ENCODE peak calls at places on chromosomes 4 and X, in four cellular contexts. E is breast epithelium, B is sigmoid colon, P is prostate gland. X is an unnamed sample.

GRCh38 chr4:88526221-88526815 is 2.7 kb upstream of the PYURF start:
- DNase-seq in E (no peak), B (no peak), P (no peak), X (no peak)

GRCh38 chr4:177005801-177006230 is 213.1 kb upstream of the VEGFC start:
- DNase-seq in E (no peak), B (no peak), P (no peak), X (no peak)

GRCh38 chr4:32117696-32118095 is 1397.5 kb downstream of the PCDH7 start:
- DNase-seq in E (no peak), B (no peak), P (no peak), X (no peak)

GRCh38 chrX:154967603-154968002 is 54.9 kb downstream of the F8 start:
- DNase-seq in E (no peak), B (no peak), P (no peak), X (no peak)

GRCh38 chrX:30910124-30910860 is 21.2 kb upstream of the TAB3 start:
- DNase-seq in E (no peak), B (no peak), P (no peak), X (no peak)

GRCh38 chrX:138756234-138756633 is 44.7 kb upstream of the FGF13 start:
- DNase-seq in E (no peak), B (no peak), P (no peak), X (no peak)

GRCh38 chr4:69600013-69600412 is 39.4 kb downstream of the UGT2A2 start:
- DNase-seq in E (no peak), B (no peak), P (no peak), X (no peak)

GRCh38 chr4:173543266-173543665 is 13.2 kb upstream of the HAND2 start:
- DNase-seq in E (no peak), B (no peak), P (no peak), X (no peak)

GRCh38 chrX:13250831-13251612 is 68.8 kb downstream of the ATXN3L start:
- DNase-seq in E (no peak), B (peak), P (no peak), X (no peak)

GRCh38 chrX:41043950-41044349 is 41.3 kb upstream of the USP9X start:
- DNase-seq in E (no peak), B (no peak), P (no peak), X (no peak)

GRCh38 chrX:69024931-69025330 is 140.3 kb downstream of the PJA1 start:
- DNase-seq in E (no peak), B (peak), P (peak), X (peak)

GRCh38 chrX:13283512-13283911 is 36.3 kb downstream of the ATXN3L start:
- DNase-seq in E (no peak), B (no peak), P (no peak), X (no peak)

GRCh38 chr4:125572601-125573000 is 257.8 kb downstream of the FAT4 start:
- DNase-seq in E (no peak), B (no peak), P (no peak), X (no peak)
- H3K4me3 ChIP-seq in E (no peak), B (no peak), P (no peak), X (no peak)

DNA sequence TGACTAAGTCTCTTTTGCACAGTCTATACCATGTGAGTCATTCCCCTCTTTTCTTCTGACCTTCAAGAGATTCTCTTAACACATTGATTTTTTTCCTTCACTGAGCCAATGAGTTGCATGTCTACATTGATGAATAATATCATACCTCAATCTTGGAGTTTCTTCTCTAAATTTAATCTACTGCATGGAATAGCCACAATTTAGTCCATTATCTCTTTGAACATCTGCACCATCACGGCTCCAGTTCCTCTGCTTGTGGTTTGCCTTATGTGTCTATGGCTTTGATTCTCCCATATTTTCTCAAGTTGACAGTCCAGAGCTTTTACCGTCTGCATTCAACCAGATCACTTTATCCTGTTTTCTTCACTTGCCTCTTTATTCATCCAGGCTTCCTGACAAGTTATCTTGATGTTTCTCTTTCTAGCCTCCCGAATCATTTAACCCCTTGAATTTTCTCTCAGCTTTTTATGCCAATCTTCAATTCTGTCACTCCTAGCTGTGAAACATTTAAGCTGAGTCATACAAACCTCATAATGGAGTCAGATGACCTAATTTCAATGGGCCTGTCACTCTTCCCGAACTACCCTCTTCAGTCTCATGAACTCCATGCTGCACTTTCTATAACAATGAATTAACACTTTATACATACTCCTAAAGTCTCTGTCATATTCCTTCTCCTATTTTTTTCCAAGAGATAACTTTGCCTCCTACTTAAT is 222.3 kb downstream of the CPE start:
- DNase-seq in E (no peak), B (no peak), P (no peak), X (no peak)
- TF ChIP-seq POLR2AphosphoS5 in E (no peak), B (no peak), P (no peak), X (no peak)

DNA sequence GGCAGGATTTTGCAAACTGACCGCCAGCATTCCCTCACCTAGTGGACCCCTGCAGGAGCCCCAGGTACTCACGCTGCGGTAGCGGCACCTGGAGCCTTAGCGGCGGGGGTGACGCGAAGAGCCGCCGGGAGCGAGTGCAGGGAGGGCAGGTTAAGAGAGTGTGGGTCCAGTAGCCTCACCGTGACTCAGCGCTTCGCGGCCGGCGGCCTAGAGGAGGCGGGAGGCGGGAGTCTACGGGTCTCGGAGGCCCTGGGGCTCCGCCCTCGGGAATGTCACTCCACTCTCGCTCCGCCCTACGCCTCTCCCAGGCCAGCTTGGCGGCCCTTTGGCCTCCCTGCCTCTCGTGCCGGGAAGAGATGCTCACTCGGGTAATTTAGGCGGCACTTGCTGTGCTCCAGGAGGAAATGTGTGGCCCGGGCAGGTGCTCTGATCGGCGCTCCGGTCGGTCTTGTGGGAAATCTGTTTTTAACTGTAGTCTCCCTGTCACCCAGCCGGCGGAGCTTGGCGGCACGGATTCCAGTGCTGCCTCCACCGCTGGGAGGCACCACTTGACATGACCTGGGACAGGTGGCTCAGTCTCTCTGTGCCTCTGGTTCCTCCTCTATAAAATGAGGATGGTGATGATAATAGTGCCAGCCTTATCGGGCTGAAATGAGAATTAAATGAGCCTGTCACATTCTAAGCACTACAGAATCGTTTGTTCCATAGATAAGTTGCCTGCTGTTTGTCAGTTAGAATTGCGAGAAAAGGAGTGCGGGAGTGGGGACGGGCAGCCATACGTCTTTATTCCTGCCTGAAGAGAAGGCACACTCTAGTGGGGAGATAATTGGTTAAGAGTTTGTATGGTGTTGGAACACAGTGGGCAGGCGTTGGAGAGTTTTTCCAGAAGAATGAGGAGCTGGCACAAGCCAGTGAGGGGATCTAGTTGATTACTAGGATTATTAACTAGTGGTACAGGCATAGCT is at the start of gene PIR:
- DNase-seq in E (peak), B (peak), P (peak), X (peak)
- TF ChIP-seq POLR2A in E (no peak), B (no peak), P (peak), X (no peak)

GRCh38 chr4:163335384-163335783 is 3.0 kb upstream of the NPY1R start:
- DNase-seq in E (no peak), B (no peak), P (no peak), X (no peak)

GRCh38 chr4:163332526-163333405 is at the start of gene NPY1R:
- DNase-seq in E (peak), B (peak), P (peak), X (peak)

GRCh38 chr4:163331629-163332360 is 601 bp downstream of the NPY1R start:
- DNase-seq in E (no peak), B (no peak), P (no peak), X (peak)

GRCh38 chr4:163330828-163331628 is 1.4 kb downstream of the NPY1R start:
- DNase-seq in E (no peak), B (no peak), P (no peak), X (no peak)
- H3K4me3 ChIP-seq in E (peak), B (peak), P (peak), X (peak)

DNA sequence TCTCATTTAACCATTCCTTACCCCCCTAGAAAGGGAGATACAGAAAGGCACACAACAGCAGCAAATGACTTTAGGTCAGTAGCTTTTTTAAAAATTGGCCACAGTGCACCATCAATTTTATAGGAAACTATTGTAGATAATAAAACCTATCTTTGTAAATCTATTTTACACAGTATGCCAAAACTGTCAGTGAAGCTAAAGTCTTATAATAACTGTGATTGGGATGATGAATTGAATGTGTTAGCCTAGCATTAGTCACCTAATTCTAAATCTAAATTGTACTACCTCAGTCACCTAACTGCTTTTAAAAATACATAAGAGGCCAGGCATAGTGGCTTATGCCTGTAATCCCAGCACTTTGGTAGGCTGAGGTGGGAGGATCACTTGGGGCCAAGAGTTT is 44.2 kb downstream of the SH3RF1 start:
- DNase-seq in E (no peak), B (no peak), P (no peak), X (no peak)
- TF ChIP-seq POLR2AphosphoS5 in E (no peak), B (no peak), P (no peak), X (no peak)

DNA sequence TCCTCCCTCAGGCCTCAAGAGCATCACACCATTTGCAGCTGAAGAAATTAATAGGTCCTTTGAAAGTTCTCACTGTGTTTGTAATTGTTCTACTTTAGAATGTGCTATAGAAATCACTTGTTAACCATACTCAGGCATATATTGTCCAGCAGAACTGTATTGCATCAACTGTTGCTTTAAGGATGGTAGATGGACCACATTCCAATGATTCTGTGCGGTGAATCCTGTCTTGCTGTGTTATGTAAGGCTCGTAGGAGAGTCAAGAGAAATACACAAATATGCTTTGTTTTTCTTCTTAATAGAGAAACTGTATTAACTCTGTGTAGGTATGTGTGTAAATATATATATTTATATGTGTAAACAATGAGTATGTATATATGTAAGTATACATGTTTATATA is 6.3 kb upstream of the ADGRA3 start:
- DNase-seq in E (no peak), B (no peak), P (no peak), X (no peak)
- TF ChIP-seq POLR2A in E (no peak), B (no peak), P (no peak), X (no peak)

GRCh38 chrX:48684134-48684533 is 535 bp downstream of the WAS start:
- DNase-seq in E (no peak), B (no peak), P (no peak), X (peak)
- H3K4me3 ChIP-seq in E (peak), B (no peak), P (no peak), X (peak)

DNA sequence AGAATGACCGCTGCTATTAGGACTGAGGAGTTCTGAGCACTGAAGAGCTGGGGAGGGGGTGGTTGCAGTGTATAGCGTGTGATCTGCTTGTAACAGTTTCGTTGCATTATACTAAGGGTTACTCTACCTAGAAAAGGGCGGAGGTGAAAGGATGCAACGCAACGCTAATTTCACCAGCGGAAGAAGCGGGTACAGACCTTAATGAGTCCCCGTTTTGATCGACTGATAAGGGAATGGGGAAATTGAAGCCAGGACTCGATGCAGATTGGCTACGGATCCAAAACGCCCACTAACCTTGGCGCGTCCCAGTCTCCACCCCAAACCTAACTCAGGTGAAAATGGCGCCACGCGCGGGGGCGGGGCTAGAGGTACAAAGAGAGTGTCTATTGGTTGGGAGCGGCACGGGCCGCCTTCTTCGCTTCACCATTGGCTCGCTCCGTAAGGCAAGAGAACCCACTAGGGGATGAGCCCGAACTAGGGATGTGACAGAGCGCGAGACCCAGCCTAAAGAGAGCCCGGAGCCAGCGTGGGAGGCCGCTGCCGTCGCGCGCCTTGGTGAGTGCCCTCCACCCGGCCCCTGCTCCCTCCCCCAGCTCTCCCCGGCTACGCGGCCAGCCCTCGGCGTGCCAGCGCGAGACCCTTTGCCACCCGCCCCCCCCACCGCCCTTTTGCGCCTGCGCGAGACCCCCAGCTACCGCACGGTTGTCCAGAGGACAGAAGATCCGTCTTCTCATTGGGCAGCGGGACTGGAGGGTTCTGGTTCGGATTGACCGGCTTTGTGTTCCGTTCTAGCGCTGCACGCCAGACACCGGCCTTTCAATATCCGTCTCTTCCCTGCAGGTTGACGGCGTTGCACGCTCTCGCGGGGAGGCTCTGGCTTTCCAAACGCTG is at the start of gene EBP:
- DNase-seq in E (peak), B (peak), P (peak), X (peak)
- TF ChIP-seq POLR2AphosphoS5 in E (no peak), B (peak), P (peak), X (peak)

GRCh38 chr4:52715914-52716313 is 35.3 kb downstream of the ERVMER34-1 start:
- DNase-seq in E (no peak), B (no peak), P (no peak), X (no peak)

GRCh38 chr4:52714597-52715254 is 36.5 kb downstream of the ERVMER34-1 start:
- DNase-seq in E (no peak), B (no peak), P (no peak), X (no peak)

GRCh38 chr4:52715255-52715897 is 35.8 kb downstream of the ERVMER34-1 start:
- DNase-seq in E (no peak), B (no peak), P (no peak), X (no peak)

GRCh38 chr4:52718123-52718522 is 33.1 kb downstream of the ERVMER34-1 start:
- DNase-seq in E (no peak), B (no peak), P (no peak), X (no peak)

DNA sequence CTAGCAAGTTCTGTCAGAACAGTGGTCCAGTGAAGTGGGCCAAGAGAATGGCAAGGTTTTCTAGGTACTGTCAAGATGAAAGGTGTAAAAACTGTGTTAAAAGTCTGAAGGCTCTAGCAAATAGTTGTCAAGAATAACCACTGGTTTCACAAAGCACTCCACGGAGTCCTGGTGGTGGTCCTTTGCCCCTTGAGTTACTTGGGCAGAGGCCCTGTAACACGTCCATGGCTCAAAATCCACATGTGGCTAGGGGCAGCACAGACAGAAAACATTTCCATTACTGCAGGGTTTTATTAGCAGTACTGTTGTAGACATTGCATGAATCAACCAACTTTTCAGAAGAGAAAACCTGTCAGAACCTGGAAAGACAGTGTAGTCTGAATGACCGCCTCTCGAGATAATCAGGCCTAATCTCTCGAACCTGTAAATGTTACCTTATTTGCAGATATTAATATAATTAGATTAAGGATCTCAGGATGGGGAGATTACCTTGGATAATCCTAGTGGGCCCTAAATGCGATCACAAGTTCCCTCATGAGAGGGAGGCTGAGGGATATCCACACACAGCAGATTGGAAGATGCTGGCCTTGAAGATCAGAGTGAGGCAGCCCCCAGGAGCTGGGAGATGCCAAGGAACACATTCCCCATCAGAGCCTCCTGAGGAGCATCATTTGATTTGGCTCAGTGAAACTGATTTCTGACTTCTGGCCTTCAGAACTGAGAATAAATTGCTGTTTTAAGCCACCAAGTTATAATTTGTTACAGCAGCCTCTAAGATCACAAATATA is 34.7 kb downstream of the ERVMER34-1 start:
- DNase-seq in E (no peak), B (no peak), P (no peak), X (no peak)
- TF ChIP-seq POLR2A in E (no peak), B (no peak), P (no peak), X (no peak)

GRCh38 chr4:113979157-113979972 is at the start of gene ARSJ:
- DNase-seq in E (peak), B (peak), P (peak), X (peak)

GRCh38 chr4:113979973-113980615 is 647 bp upstream of the ARSJ start:
- DNase-seq in E (no peak), B (no peak), P (no peak), X (no peak)

GRCh38 chr4:113978561-113979156 is 788 bp downstream of the ARSJ start:
- DNase-seq in E (no peak), B (no peak), P (peak), X (peak)

GRCh38 chr4:113976937-113977855 is 2.3 kb downstream of the ARSJ start:
- DNase-seq in E (no peak), B (no peak), P (no peak), X (no peak)

DNA sequence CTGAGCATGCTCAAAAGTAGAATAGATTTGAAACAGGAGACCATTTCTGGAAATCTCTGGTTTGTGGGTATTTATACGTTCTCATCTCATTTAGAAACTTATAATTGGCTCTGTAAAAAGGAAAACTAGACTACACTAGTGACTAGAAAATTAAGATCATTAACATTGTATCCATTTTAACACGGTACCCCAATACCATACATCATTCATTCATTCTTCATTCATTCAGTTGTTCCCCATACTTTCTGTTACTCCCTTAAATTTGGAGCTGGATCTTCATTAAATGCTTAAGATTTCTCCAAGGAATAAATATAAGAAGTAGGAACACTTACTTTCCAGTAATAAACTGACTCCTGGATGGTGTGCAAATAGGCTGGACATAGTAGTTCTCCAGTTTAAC is 1.3 kb downstream of the ARSJ start:
- DNase-seq in E (no peak), B (no peak), P (no peak), X (no peak)
- H3K4me3 ChIP-seq in E (peak), B (peak), P (peak), X (peak)

X was measured in spleen.